ENCODE peak calls at places on chromosomes 11 and 22, in six cellular contexts. R, I, M, P, G and W are unnamed samples.

GRCh38 chr11:131677832-131678470 is 307.5 kb downstream of the NTM start:
- DNase-seq in R (no peak), P (no peak), G (no peak), M (no peak), I (no peak), W (no peak)

GRCh38 chr11:118657238-118657637 is 22.2 kb downstream of the TREH start:
- DNase-seq in I (no peak), M (no peak), G (no peak), R (no peak), P (no peak), W (no peak)

GRCh38 chr11:115698243-115698642 is 194.0 kb upstream of the CADM1 start:
- DNase-seq in M (no peak), I (no peak), G (no peak), R (no peak), P (no peak), W (no peak)

GRCh38 chr22:38411016-38411415 is 44.0 kb downstream of the KCNJ4 start:
- DNase-seq in M (no peak), P (no peak), R (no peak), I (no peak), G (no peak), W (no peak)

GRCh38 chr11:86790073-86790727 is 10.1 kb upstream of the PRSS23 start:
- DNase-seq in G (no peak), P (peak; percentile 85), M (no peak), I (no peak), R (no peak), W (no peak)

GRCh38 chr11:62881579-62882427 is 1.1 kb downstream of the SLC3A2 start:
- DNase-seq in I (peak; percentile 90), G (peak; percentile 97), M (peak; percentile 97), P (peak; percentile 98), R (peak; percentile 82), W (no peak)

GRCh38 chr22:24587251-24587650 is 5.6 kb downstream of the LRRC75B start:
- DNase-seq in M (no peak), R (no peak), I (no peak), G (no peak), P (no peak), W (no peak)

GRCh38 chr11:72569966-72570892 is 104.0 kb downstream of the PDE2A start:
- DNase-seq in I (no peak), M (peak; percentile 66), P (no peak), R (peak; percentile 9), G (no peak), W (no peak)

GRCh38 chr11:32426819-32427615 is 8.3 kb downstream of the WT1 start:
- DNase-seq in G (no peak), R (no peak), I (no peak), P (no peak), M (no peak), W (no peak)

GRCh38 chr11:106249857-106250256 is 172.4 kb downstream of the AASDHPPT start:
- DNase-seq in M (no peak), G (no peak), P (no peak), I (no peak), R (no peak), W (no peak)

GRCh38 chr11:65779919-65780769 is 632 bp downstream of the AP5B1 start:
- DNase-seq in G (peak; percentile 85), P (peak; percentile 88), I (peak; percentile 64), R (peak; percentile 83), M (peak; percentile 84), W (peak; percentile 82)

GRCh38 chr11:117220568-117220967 is 11.3 kb downstream of the PCSK7 start:
- DNase-seq in P (no peak), M (no peak), R (no peak), G (peak; percentile 50), I (no peak), W (no peak)

GRCh38 chr11:108111126-108111525 is 10.2 kb upstream of the ACAT1 start:
- DNase-seq in M (no peak), R (no peak), G (no peak), P (no peak), I (no peak), W (no peak)

GRCh38 chr11:121722431-121723256 is 269.9 kb upstream of the SORL1-AS1 start:
- DNase-seq in P (no peak), R (peak; percentile 55), I (no peak), M (peak; percentile 78), G (peak; percentile 80), W (no peak)

GRCh38 chr22:49009359-49010063 is 818.2 kb downstream of the BRD1 start:
- DNase-seq in I (no peak), P (no peak), G (no peak), M (no peak), R (peak; percentile 13), W (no peak)

GRCh38 chr22:28051787-28052356 is 132.8 kb upstream of the PITPNB start:
- DNase-seq in P (peak; percentile 53), M (peak; percentile 67), I (peak; percentile 29), R (peak; percentile 72), G (peak; percentile 75), W (no peak)

GRCh38 chr22:37070744-37071143 is 19.2 kb downstream of the KCTD17 start:
- DNase-seq in M (no peak), R (no peak), G (no peak), I (no peak), P (no peak), W (no peak)

GRCh38 chr22:22712092-22712658 is 67.8 kb downstream of the GGTLC2 start:
- DNase-seq in G (no peak), I (no peak), R (no peak), M (no peak), P (no peak), W (no peak)

GRCh38 chr11:86172894-86173293 is 71.7 kb upstream of the EED start:
- DNase-seq in P (no peak), M (peak; percentile 64), G (no peak), I (no peak), R (no peak), W (no peak)

GRCh38 chr11:118834428-118835028 is 43.6 kb upstream of the DDX6 start:
- DNase-seq in M (no peak), R (peak; percentile 69), I (no peak), G (no peak), P (no peak), W (no peak)

GRCh38 chr11:57213282-57214086 is 23.6 kb downstream of the APLNR start:
- DNase-seq in P (no peak), I (no peak), M (peak; percentile 34), R (no peak), G (no peak), W (no peak)

GRCh38 chr11:73466643-73467042 is 90.4 kb downstream of the RELT start:
- DNase-seq in M (no peak), G (no peak), P (no peak), I (no peak), R (no peak), W (no peak)

GRCh38 chr11:128379587-128380279 is 207.6 kb downstream of the ETS1 start:
- DNase-seq in P (no peak), R (no peak), M (no peak), I (no peak), G (no peak), W (no peak)

GRCh38 chr22:37260396-37260795 is 16.3 kb upstream of the RAC2 start:
- DNase-seq in M (no peak), I (no peak), R (no peak), G (no peak), P (no peak), W (no peak)

GRCh38 chr11:2806351-2807058 is 79.1 kb downstream of the CDKN1C start:
- DNase-seq in P (no peak), R (no peak), I (no peak), G (peak; percentile 19), M (no peak), W (no peak)